ENCODE peak calls at places on chromosomes 12 and 14, in ten cellular contexts. H is Karpas-422; O is mucosa of descending colon; B is MM.1S; E is mesendoderm; Y is endothelial cell of umbilical vein; F is lower lobe of right lung; T is effector memory CD4-positive, alpha-beta T cell; U is kidney; J is transverse colon. P is an unnamed sample. For H3K36me3, the result is how much of the 10 kb centered on the place peaks cover.

GRCh38 chr14:28676481-28676880 is 90.1 kb upstream of the FOXG1 start:
- DNase-seq in H (no peak), O (no peak), B (no peak), E (peak), Y (peak), F (no peak), T (no peak), U (no peak), J (no peak), P (no peak)

GRCh38 chr14:31486764-31487163 is 1.1 kb downstream of the GPR33 start:
- DNase-seq in H (no peak), O (no peak), B (no peak), E (no peak), Y (no peak), F (no peak), T (no peak), U (no peak), J (no peak), P (no peak)

GRCh38 chr14:59123975-59124374 is 64.5 kb upstream of the DAAM1 start:
- DNase-seq in H (peak), O (no peak), B (no peak), E (peak), Y (no peak), F (no peak), T (no peak), U (no peak), J (no peak), P (no peak)

GRCh38 chr12:28893365-28893764 is 255.7 kb upstream of the FAR2 start:
- DNase-seq in H (no peak), O (no peak), B (no peak), E (no peak), Y (peak), F (no peak), T (no peak), U (no peak), J (no peak), P (no peak)

GRCh38 chr12:16112626-16113560 is 164.6 kb downstream of the SLC15A5 start:
- DNase-seq in H (no peak), O (no peak), B (no peak), E (peak), Y (no peak), F (no peak), T (no peak), U (no peak), J (no peak), P (no peak)

GRCh38 chr12:8950287-8950574 is 786 bp upstream of the M6PR start:
- DNase-seq in H (no peak), O (no peak), B (no peak), E (no peak), Y (no peak), F (no peak), T (no peak), U (no peak), J (no peak), P (no peak)

GRCh38 chr14:76752744-76753143 is 8.5 kb upstream of the VASH1 start:
- DNase-seq in H (no peak), O (no peak), B (no peak), E (no peak), Y (no peak), F (no peak), T (no peak), U (no peak), J (no peak), P (no peak)

GRCh38 chr14:90373887-90374286 is 22.9 kb upstream of the CALM1 start:
- DNase-seq in H (no peak), O (no peak), B (no peak), E (peak), Y (no peak), F (no peak), T (no peak), U (no peak), J (no peak), P (no peak)

GRCh38 chr12:100404769-100405407 is 48.0 kb downstream of the SLC17A8 start:
- DNase-seq in H (peak), O (no peak), B (peak), E (peak), Y (peak), F (peak), T (no peak), U (no peak), J (peak), P (no peak)

GRCh38 chr14:100868621-100869370 is 34.7 kb downstream of the RTL1 start:
- DNase-seq in H (no peak), O (no peak), B (no peak), E (no peak), Y (no peak), F (peak), T (no peak), U (peak), J (no peak), P (no peak)

GRCh38 chr12:116136340-116136739 is 141.2 kb downstream of the MED13L start:
- DNase-seq in H (no peak), O (no peak), B (no peak), E (no peak), Y (peak), F (no peak), T (no peak), U (no peak), J (no peak), P (no peak)
- H3K4me3 ChIP-seq in H (no peak), O (no peak), B (no peak), E (no peak), Y (no peak), F (no peak), T (no peak), U (no peak), J (no peak), P (no peak)

GRCh38 chr14:24436355-24437019 is 6.1 kb downstream of the SDR39U1 start:
- DNase-seq in H (peak), O (peak), B (no peak), E (peak), Y (peak), F (no peak), T (peak), U (no peak), J (no peak), P (peak)
- H3K36me3 ChIP-seq in H (under half), O (under half), B (under half), E (under half), Y (under half), F (half or more), T (half or more), U (half or more), J (under half), P (half or more)

DNA sequence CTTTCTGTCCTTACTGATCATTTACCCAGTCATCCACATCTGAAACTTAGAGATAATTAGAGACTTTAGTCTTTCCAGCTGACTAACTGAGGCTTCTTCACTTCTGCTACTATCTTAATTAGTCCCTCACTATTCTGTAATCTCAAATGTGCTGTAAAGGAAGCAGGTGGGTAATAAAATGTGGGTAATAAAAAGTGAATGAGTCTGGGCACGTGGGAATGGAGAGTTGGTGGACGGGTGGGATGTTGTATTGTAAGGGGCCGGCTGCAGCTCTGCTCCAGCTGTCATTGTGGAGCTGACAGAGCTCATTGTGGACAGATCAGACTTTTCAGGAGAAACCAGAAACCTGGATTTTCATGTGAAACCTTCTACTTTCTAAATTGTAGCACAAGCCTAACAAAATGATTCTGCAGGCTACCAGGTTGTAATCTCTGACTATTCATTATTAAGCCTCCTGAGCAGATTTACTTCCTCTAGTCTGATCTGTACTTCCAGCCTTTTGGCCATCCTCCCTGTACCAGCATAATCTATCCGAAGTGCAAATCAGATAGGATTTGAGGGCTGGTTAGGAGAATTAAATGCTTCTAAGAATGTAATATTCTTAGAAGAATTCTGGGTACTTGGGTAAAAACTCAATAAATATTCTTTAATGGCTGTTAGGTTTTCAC is 42.0 kb upstream of the BMAL2 start:
- DNase-seq in H (no peak), O (no peak), B (no peak), E (no peak), Y (peak), F (no peak), T (no peak), U (no peak), J (no peak), P (no peak)
- H3K4me3 ChIP-seq in H (no peak), O (no peak), B (no peak), E (no peak), Y (no peak), F (no peak), T (no peak), U (no peak), J (no peak), P (no peak)

DNA sequence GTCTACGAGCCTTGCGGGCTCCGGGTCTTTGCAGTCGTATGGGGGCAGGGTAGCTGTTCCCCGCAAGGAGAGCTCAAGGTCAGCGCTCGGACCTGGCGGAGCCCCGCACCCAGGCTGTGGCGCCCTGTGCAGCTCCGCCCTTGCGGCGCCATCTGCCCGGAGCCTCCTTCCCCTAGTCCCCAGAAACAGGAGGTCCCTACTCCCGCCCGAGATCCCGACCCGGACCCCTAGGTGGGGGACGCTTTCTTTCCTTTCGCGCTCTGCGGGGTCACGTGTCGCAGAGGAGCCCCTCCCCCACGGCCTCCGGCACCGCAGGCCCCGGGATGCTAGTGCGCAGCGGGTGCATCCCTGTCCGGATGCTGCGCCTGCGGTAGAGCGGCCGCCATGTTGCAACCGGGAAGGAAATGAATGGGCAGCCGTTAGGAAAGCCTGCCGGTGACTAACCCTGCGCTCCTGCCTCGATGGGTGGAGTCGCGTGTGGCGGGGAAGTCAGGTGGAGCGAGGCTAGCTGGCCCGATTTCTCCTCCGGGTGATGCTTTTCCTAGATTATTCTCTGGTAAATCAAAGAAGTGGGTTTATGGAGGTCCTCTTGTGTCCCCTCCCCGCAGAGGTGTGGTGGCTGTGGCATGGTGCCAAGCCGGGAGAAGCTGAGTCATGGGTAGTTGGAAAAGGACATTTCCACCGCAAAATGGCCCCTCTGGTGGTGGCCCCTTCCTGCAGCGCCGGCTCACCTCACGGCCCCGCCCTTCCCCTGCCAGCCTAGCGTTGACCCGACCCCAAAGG is 788 bp downstream of the GAPDH start:
- DNase-seq in H (peak), O (peak), B (peak), E (peak), Y (peak), F (peak), T (peak), U (peak), J (peak), P (peak)
- H3K36me3 ChIP-seq in H (under half), O (under half), B (under half), E (under half), Y (under half), F (half or more), T (under half), U (under half), J (under half), P (under half)

GRCh38 chr14:23182372-23183014 is 967 bp downstream of the SLC7A8 start:
- DNase-seq in H (peak), O (peak), B (peak), E (peak), Y (peak), F (peak), T (no peak), U (no peak), J (peak), P (peak)
- H3K4me3 ChIP-seq in H (peak), O (peak), B (peak), E (peak), Y (peak), F (peak), T (peak), U (peak), J (peak), P (peak)

GRCh38 chr14:92093320-92093719 is 13.1 kb downstream of the ATXN3 start:
- DNase-seq in H (peak), O (no peak), B (no peak), E (peak), Y (no peak), F (no peak), T (no peak), U (no peak), J (no peak), P (no peak)
- H3K36me3 ChIP-seq in H (under half), O (under half), B (under half), E (under half), Y (under half), F (half or more), T (under half), U (under half), J (under half), P (under half)

DNA sequence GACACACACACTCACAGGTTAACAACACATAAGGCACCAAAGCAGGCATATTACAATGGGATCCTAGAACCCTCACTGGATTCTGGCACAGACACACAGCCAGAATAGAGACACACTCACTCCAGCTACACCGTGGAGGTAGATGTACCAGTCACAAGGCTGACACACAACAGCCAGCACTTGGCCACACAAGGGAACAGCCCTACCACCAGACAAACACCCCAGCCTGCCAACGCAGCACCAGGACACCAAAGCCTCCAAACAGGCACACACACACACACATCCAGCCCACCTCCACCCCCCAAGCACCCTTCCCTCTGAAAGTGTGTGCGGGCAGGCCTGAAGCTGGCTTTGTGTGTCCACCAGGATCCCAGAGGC is 10.9 kb upstream of the ITGB7 start:
- DNase-seq in H (no peak), O (no peak), B (no peak), E (no peak), Y (no peak), F (peak), T (no peak), U (peak), J (no peak), P (no peak)
- H3K4me3 ChIP-seq in H (no peak), O (no peak), B (no peak), E (peak), Y (no peak), F (peak), T (peak), U (no peak), J (no peak), P (peak)

DNA sequence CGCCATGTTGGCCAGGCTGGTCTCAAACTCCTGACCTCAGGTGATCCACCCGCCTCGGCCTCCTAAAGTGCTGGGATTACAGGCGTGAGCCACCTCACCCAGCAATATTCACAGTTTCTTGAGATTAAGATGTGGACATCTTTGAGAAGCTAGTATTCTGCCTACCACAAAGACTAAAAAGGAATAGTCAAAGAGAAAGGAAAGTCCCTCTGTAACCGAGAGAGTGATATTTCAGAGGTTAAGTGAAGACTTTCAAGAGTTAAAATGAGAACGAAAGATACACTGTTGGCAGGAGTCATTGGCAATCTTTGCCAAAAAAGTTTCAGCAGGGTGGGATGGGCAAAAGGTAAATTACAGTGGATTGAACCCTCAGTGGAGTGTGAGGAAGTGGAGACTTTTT is 15.6 kb downstream of the DGKA start:
- DNase-seq in H (no peak), O (no peak), B (no peak), E (no peak), Y (no peak), F (no peak), T (no peak), U (no peak), J (no peak), P (no peak)
- H3K36me3 ChIP-seq in H (under half), O (under half), B (under half), E (under half), Y (under half), F (half or more), T (half or more), U (under half), J (under half), P (half or more)

DNA sequence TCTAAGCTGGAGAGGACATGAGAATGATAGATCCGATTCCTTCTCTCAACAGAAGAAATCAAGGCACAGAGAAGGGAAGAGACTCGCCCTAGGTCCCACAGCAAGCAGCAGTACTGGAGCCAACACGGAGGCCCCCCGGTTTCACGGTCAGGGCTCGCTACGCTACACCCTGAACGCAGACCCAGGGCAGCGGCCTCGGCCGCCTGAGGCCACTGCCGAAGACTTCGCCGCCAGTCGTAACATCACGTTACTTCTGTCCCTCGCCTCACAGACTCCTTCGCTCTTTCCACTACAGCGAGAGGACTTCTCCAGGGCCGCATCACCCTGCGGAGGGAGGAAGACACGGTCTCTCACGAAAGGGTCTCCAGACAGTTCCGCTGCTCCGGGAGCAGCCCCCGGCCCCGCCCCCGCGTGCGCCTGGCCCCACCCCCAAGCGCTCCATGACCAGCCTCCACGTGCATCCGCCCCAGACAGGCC is 411 bp upstream of the DCAF4 start:
- DNase-seq in H (no peak), O (no peak), B (no peak), E (no peak), Y (no peak), F (no peak), T (no peak), U (no peak), J (no peak), P (no peak)
- H3K4me3 ChIP-seq in H (peak), O (peak), B (peak), E (peak), Y (peak), F (peak), T (peak), U (peak), J (peak), P (peak)